ENCODE peak calls at places on chromosomes 4 and X, in eight cellular contexts. V is ovary, J is neural progenitor cell, Z is OCI-LY7, X is kidney, S is SJSA1, M is aorta, N is fibroblast of lung. Q is an unnamed sample.
A peak's percentile ranks its signal among the peaks of the same experiment; 100 is the strongest.

GRCh38 chr4:163590103-163590502 is 95.6 kb downstream of the TMA16 start:
- DNase-seq in S (no peak), J (no peak), Z (no peak), X (no peak), V (no peak), M (no peak), N (no peak), Q (no peak)

GRCh38 chr4:8577972-8578371 is 2.2 kb upstream of the GPR78 start:
- DNase-seq in M (no peak), Z (no peak), S (no peak), N (no peak), V (no peak), X (no peak), J (no peak), Q (no peak)

GRCh38 chr4:81566076-81566663 is 94.5 kb upstream of the RASGEF1B start:
- DNase-seq in S (no peak), J (no peak), V (no peak), Z (no peak), N (no peak), X (no peak), M (peak; percentile 51), Q (no peak)

GRCh38 chrX:48802813-48803261 is 970 bp downstream of the HDAC6 start:
- DNase-seq in X (no peak), N (no peak), S (no peak), M (no peak), J (peak; percentile 12), V (no peak), Z (no peak), Q (no peak)

GRCh38 chr4:182575225-182575624 is 332.0 kb downstream of the TENM3 start:
- DNase-seq in V (no peak), M (no peak), Z (no peak), N (no peak), X (no peak), J (peak; percentile 54), S (peak; percentile 61), Q (no peak)

GRCh38 chr4:38365748-38366310 is 298.2 kb upstream of the KLF3 start:
- DNase-seq in N (no peak), X (no peak), S (no peak), M (no peak), J (no peak), Z (no peak), V (no peak), Q (no peak)

GRCh38 chrX:132071260-132071659 is 48.2 kb downstream of the STK26 start:
- DNase-seq in N (peak; percentile 5), Z (peak; percentile 9), J (no peak), S (no peak), M (no peak), V (no peak), X (no peak), Q (no peak)

GRCh38 chr4:95758001-95758400 is 81.9 kb upstream of the PDHA2 start:
- DNase-seq in S (no peak), N (no peak), X (no peak), J (no peak), V (no peak), Z (peak; percentile 17), M (no peak), Q (no peak)

GRCh38 chr4:177380730-177381287 is 61.4 kb downstream of the AGA start:
- DNase-seq in V (no peak), M (no peak), X (peak; percentile 71), S (no peak), J (peak; percentile 59), Z (peak; percentile 9), N (no peak), Q (no peak)

GRCh38 chrX:14010566-14010965 is 19.1 kb downstream of the GEMIN8 start:
- DNase-seq in X (no peak), J (no peak), V (no peak), S (no peak), M (no peak), N (peak; percentile 8), Z (no peak), Q (no peak)

GRCh38 chr4:40648742-40649281 is 19.1 kb upstream of the RBM47 start:
- DNase-seq in S (no peak), X (no peak), Z (no peak), N (no peak), J (no peak), M (peak; percentile 78), V (no peak), Q (no peak)

GRCh38 chr4:40918330-40918729 is 168.6 kb downstream of the NSUN7 start:
- DNase-seq in M (peak; percentile 80), V (no peak), J (no peak), Z (no peak), X (no peak), S (no peak), N (peak; percentile 61), Q (no peak)

GRCh38 chrX:1440506-1440905 is 12.2 kb downstream of the ASMTL start:
- DNase-seq in M (peak; percentile 9), Z (no peak), N (no peak), V (peak; percentile 7), S (no peak), X (peak; percentile 17), J (no peak), Q (peak; percentile 4)

GRCh38 chrX:18896680-18897544 is 87.0 kb downstream of the PHKA2 start:
- DNase-seq in S (no peak), X (no peak), N (no peak), V (no peak), M (no peak), Z (no peak), J (no peak), Q (no peak)

GRCh38 chr4:70705856-70706461 is 15.8 kb upstream of the RUFY3 start:
- DNase-seq in Z (no peak), N (peak; percentile 72), X (no peak), S (no peak), J (no peak), M (no peak), V (no peak), Q (no peak)

GRCh38 chr4:47717173-47717572 is 120.7 kb downstream of the CORIN start:
- DNase-seq in X (no peak), Z (no peak), V (no peak), S (no peak), J (peak; percentile 46), N (no peak), M (no peak), Q (no peak)

GRCh38 chr4:54227261-54228063 is 1.6 kb upstream of the PDGFRA start:
- DNase-seq in Z (no peak), V (peak; percentile 58), M (peak; percentile 65), X (peak; percentile 79), S (peak; percentile 95), J (peak; percentile 72), N (peak; percentile 75), Q (peak; percentile 48)

GRCh38 chr4:98780111-98780549 is 121.7 kb upstream of the TSPAN5 start:
- DNase-seq in M (no peak), V (no peak), S (peak; percentile 4), J (no peak), N (peak; percentile 81), Z (no peak), X (no peak), Q (no peak)

GRCh38 chr4:110075891-110076290 is 122.5 kb downstream of the ELOVL6 start:
- DNase-seq in V (no peak), X (no peak), J (no peak), N (no peak), S (no peak), M (no peak), Z (no peak), Q (no peak)

GRCh38 chr4:666436-666810 is 7.7 kb downstream of the ATP5ME start:
- DNase-seq in S (no peak), J (no peak), M (peak; percentile 50), N (no peak), X (peak; percentile 77), V (no peak), Z (no peak), Q (peak; percentile 44)

GRCh38 chrX:53287493-53288138 is 6.2 kb upstream of the IQSEC2 start:
- DNase-seq in M (peak; percentile 83), V (peak; percentile 54), X (peak; percentile 86), Z (peak; percentile 18), S (peak; percentile 58), J (no peak), N (peak; percentile 71), Q (peak; percentile 53)

DNA sequence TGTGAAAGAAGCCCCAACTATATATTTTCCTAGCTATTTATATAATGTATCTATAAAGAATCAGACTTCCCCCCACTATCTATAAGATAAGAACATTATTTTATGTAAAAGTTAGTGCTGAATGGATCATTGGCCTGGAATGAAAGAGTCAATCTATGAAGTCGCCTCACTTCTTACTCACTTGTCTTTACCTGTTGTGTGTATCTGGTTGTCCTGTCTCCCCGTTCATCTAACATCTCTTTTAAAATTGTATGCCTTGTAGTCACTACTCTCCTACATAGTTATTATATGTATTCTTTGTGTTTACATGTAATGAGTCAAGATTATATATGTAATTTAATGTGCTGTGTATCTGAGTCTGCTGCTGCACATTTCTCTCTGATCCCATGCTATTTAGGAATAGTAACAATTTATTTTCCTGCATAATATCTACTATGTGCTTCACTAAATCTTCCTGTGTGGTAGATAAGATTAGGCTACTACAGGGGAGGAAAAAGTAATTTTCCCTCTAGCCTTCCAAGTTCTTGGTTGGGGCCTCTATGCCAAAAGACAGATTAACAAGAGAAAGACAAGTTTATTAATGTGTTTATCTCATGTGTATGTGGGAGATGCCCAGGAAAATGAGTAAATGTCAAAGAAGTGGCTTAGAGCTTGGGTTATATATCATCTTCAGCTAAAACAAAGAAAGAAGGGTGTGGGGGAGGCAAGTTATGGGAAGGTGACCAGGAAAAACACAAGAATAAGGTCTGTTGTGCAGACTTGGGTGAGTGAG is 77.6 kb upstream of the FRMPD4 start:
- DNase-seq in V (no peak), Z (no peak), S (no peak), X (no peak), N (no peak), M (no peak), J (no peak), Q (no peak)
- H3K4me1 ChIP-seq in V (no peaks in the 10 kb centered on the region), Z (no peaks in the 10 kb centered on the region), S (no peaks in the 10 kb centered on the region), X (no peaks in the 10 kb centered on the region), N (no peaks in the 10 kb centered on the region), M (no peaks in the 10 kb centered on the region), J (no peaks in the 10 kb centered on the region), Q (no peaks in the 10 kb centered on the region)

GRCh38 chr4:168919706-168920324 is 90.2 kb downstream of the CBR4 start:
- DNase-seq in V (no peak), J (no peak), Z (no peak), N (no peak), M (no peak), S (no peak), X (no peak), Q (no peak)
- H3K36me3 ChIP-seq in V (no peaks in the 10 kb centered on the region), J (peaks cover 19% of the 10 kb centered on the region), Z (no peaks in the 10 kb centered on the region), N (peaks cover 13% of the 10 kb centered on the region), M (peaks cover 6% of the 10 kb centered on the region), S (peaks cover 84% of the 10 kb centered on the region), X (peaks cover 21% of the 10 kb centered on the region), Q (peaks cover 56% of the 10 kb centered on the region)

DNA sequence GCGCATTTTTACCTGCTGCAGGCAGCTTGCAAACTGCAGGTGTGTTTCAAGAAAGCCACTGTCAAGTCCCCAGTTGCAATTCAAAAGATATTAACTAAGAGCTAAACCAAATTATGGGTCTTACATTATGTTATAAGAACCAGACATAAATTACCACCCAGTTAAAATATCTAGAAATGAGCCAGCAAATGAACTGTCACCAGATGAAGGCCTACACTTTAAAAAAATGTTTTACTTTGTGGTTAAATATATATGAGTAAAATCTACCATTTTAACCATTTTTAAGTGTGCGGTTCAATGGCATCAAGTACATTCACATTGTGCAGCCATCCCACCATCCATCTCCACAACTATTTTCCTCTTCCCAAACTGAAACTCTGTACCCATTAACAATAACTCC is 32.0 kb upstream of the TMEM131L start:
- DNase-seq in V (no peak), S (no peak), N (no peak), M (no peak), Z (peak; percentile 38), X (no peak), J (no peak), Q (no peak)
- H3K4me1 ChIP-seq in V (no peaks in the 10 kb centered on the region), S (peaks cover 5% of the 10 kb centered on the region), N (no peaks in the 10 kb centered on the region), M (no peaks in the 10 kb centered on the region), Z (peaks cover 98% of the 10 kb centered on the region), X (no peaks in the 10 kb centered on the region), J (no peaks in the 10 kb centered on the region), Q (peaks cover 3% of the 10 kb centered on the region)

GRCh38 chr4:1695913-1696312 is 11.8 kb upstream of the FAM53A start:
- DNase-seq in V (no peak), X (no peak), M (no peak), S (no peak), N (no peak), J (no peak), Z (no peak), Q (peak; percentile 13)
- H3K36me3 ChIP-seq in V (no peaks in the 10 kb centered on the region), X (peaks cover 44% of the 10 kb centered on the region), M (peaks cover 5% of the 10 kb centered on the region), S (peaks cover 61% of the 10 kb centered on the region), N (peaks cover 24% of the 10 kb centered on the region), J (peaks cover 8% of the 10 kb centered on the region), Z (peaks cover 97% of the 10 kb centered on the region), Q (peaks cover 97% of the 10 kb centered on the region)

Q was measured in lower lobe of right lung.